ENCODE peak calls at places on chromosomes 13 and 19, in four cellular contexts. L, G, V and A are unnamed samples.

GRCh38 chr13:44368062-44368591 is 5.5 kb upstream of the SERP2 start:
- DNase-seq in L (no peak), G (no peak), V (no peak), A (no peak)

GRCh38 chr13:98014766-98015165 is 61.3 kb downstream of the IPO5 start:
- DNase-seq in V (no peak), G (no peak), L (peak; percentile 85), A (no peak)

GRCh38 chr13:20848203-20848602 is 54.3 kb downstream of the XPO4 start:
- DNase-seq in G (no peak), L (no peak), V (no peak), A (no peak)

GRCh38 chr19:34555447-34555846 is 73.9 kb downstream of the WTIP start:
- DNase-seq in G (no peak), L (peak; percentile 1), V (no peak), A (no peak)

GRCh38 chr19:30556230-30556711 is 184.1 kb downstream of the ZNF536 start:
- DNase-seq in V (no peak), L (no peak), G (no peak), A (no peak)

GRCh38 chr13:49627831-49628652 is at the start of gene ARL11:
- DNase-seq in G (no peak), V (peak; percentile 58), L (no peak), A (no peak)

GRCh38 chr19:12331211-12331941 is 2.1 kb downstream of the ZNF563 start:
- DNase-seq in G (no peak), V (peak; percentile 21), L (no peak), A (no peak)

GRCh38 chr19:2096543-2097329 is at the start of gene IZUMO4:
- DNase-seq in L (peak; percentile 99), G (peak; percentile 99), V (peak; percentile 99), A (peak; percentile 99)